ENCODE peak calls at places on chromosomes 7 and 10, in eight cellular contexts. Q, S, Z, N, X, B, M and Y are unnamed samples.

GRCh38 chr7:84247591-84247990 is 53.0 kb upstream of the SEMA3A start:
- DNase-seq in Q (no peak), S (no peak), Z (no peak), N (no peak), X (no peak), B (no peak), M (peak; percentile 16), Y (no peak)

GRCh38 chr10:58473966-58474365 is 38.7 kb upstream of the BICC1 start:
- DNase-seq in Q (no peak), S (no peak), Z (no peak), N (no peak), X (no peak), B (peak; percentile 75), M (peak; percentile 23), Y (no peak)

GRCh38 chr7:158479021-158479679 is 108.5 kb downstream of the PTPRN2 start:
- DNase-seq in Q (no peak), S (no peak), Z (no peak), N (no peak), X (no peak), B (no peak), M (no peak), Y (no peak)

GRCh38 chr7:20388064-20388463 is 57.4 kb downstream of the ITGB8 start:
- DNase-seq in Q (no peak), S (no peak), Z (no peak), N (no peak), X (no peak), B (peak; percentile 45), M (peak; percentile 75), Y (no peak)

GRCh38 chr7:30162622-30163124 is 27.9 kb downstream of the MTURN start:
- DNase-seq in Q (peak; percentile 76), S (no peak), Z (peak; percentile 90), N (no peak), X (no peak), B (no peak), M (peak; percentile 19), Y (no peak)

GRCh38 chr7:151389768-151390593 is 19.9 kb downstream of the WDR86 start:
- DNase-seq in Q (no peak), S (no peak), Z (no peak), N (no peak), X (no peak), B (no peak), M (no peak), Y (no peak)

GRCh38 chr10:102230264-102230860 is 4.3 kb downstream of the ELOVL3 start:
- DNase-seq in Q (peak; percentile 52), S (no peak), Z (peak; percentile 30), N (peak; percentile 62), X (peak; percentile 27), B (no peak), M (no peak), Y (no peak)

GRCh38 chr7:8638076-8638475 is 204.7 kb downstream of the NXPH1 start:
- DNase-seq in Q (no peak), S (no peak), Z (peak; percentile 99), N (peak; percentile 20), X (peak; percentile 19), B (no peak), M (peak; percentile 26), Y (no peak)

GRCh38 chr7:27442446-27442845 is 199.8 kb downstream of the EVX1 start:
- DNase-seq in Q (no peak), S (no peak), Z (no peak), N (no peak), X (no peak), B (no peak), M (no peak), Y (no peak)

GRCh38 chr10:43252166-43252784 is 14.6 kb downstream of the RASGEF1A start:
- DNase-seq in Q (no peak), S (no peak), Z (no peak), N (peak; percentile 3), X (no peak), B (no peak), M (no peak), Y (no peak)

GRCh38 chr7:19144661-19145428 is at the start of gene FERD3L:
- DNase-seq in Q (no peak), S (no peak), Z (no peak), N (peak; percentile 19), X (no peak), B (no peak), M (no peak), Y (no peak)

GRCh38 chr10:132939957-132940790 is 2.2 kb downstream of the CFAP46 start:
- DNase-seq in Q (peak; percentile 88), S (no peak), Z (no peak), N (peak; percentile 60), X (no peak), B (peak; percentile 27), M (peak; percentile 29), Y (peak; percentile 77)

GRCh38 chr10:92656266-92656961 is 33.3 kb upstream of the HHEX start:
- DNase-seq in Q (no peak), S (no peak), Z (no peak), N (no peak), X (no peak), B (no peak), M (no peak), Y (no peak)

GRCh38 chr10:76916536-76916935 is 721.1 kb downstream of the KCNMA1 start:
- DNase-seq in Q (no peak), S (no peak), Z (no peak), N (no peak), X (no peak), B (no peak), M (no peak), Y (no peak)

GRCh38 chr10:18008989-18009388 is 57.3 kb downstream of the SLC39A12 start:
- DNase-seq in Q (no peak), S (no peak), Z (no peak), N (no peak), X (no peak), B (no peak), M (no peak), Y (no peak)

GRCh38 chr10:102777696-102778530 is 34.2 kb downstream of the WBP1L start:
- DNase-seq in Q (no peak), S (no peak), Z (no peak), N (no peak), X (no peak), B (no peak), M (no peak), Y (no peak)

GRCh38 chr7:121395961-121396757 is at the start of gene FAM3C:
- DNase-seq in Q (peak; percentile 96), S (peak; percentile 53), Z (peak; percentile 87), N (peak; percentile 95), X (peak; percentile 95), B (peak; percentile 89), M (peak; percentile 97), Y (peak; percentile 92)

GRCh38 chr10:92200564-92200963 is 90.3 kb downstream of the CPEB3 start:
- DNase-seq in Q (no peak), S (no peak), Z (no peak), N (no peak), X (no peak), B (no peak), M (no peak), Y (no peak)

GRCh38 chr7:106346167-106346677 is 61.4 kb upstream of the NAMPT start:
- DNase-seq in Q (no peak), S (no peak), Z (no peak), N (no peak), X (no peak), B (no peak), M (no peak), Y (no peak)